ENCODE peak calls at places on chromosomes 1 and 21, in four cellular contexts. H is stomach, J is upper lobe of left lung, F is suprapubic skin. R is an unnamed sample. For H3K27me3, the result is how much of the 10 kb centered on the place peaks cover.

GRCh38 chr1:201361652-201362504 is 15.6 kb downstream of the TNNT2 start:
- DNase-seq in H (no peak), J (peak), F (peak), R (peak)

GRCh38 chr1:3914331-3914851 is 14.3 kb upstream of the C1orf174 start:
- DNase-seq in H (no peak), J (no peak), F (no peak), R (no peak)

GRCh38 chr21:37710555-37711293 is 205.5 kb downstream of the KCNJ6 start:
- DNase-seq in J (no peak), F (no peak), H (no peak), R (no peak)

GRCh38 chr1:109768335-109768650 is 4.6 kb upstream of the EPS8L3 start:
- DNase-seq in H (peak), F (peak), J (peak), R (peak)

GRCh38 chr1:151756291-151756690 is 7.0 kb downstream of the MRPL9 start:
- DNase-seq in J (no peak), H (no peak), F (no peak), R (no peak)

GRCh38 chr1:75097686-75098085 is 36.5 kb upstream of the LHX8 start:
- DNase-seq in J (no peak), F (no peak), H (no peak), R (no peak)

GRCh38 chr1:218796773-218797172 is 376.9 kb upstream of the LYPLAL1 start:
- DNase-seq in H (no peak), F (no peak), J (no peak), R (no peak)

GRCh38 chr1:60425528-60425927 is 352.0 kb upstream of the C1orf87 start:
- DNase-seq in H (no peak), J (no peak), F (no peak), R (no peak)

GRCh38 chr1:58968360-58968952 is 184.6 kb upstream of the JUN start:
- DNase-seq in F (peak), H (peak), J (peak), R (peak)

GRCh38 chr1:152141971-152142584 is 16.9 kb downstream of the RPTN start:
- DNase-seq in H (peak), F (peak), J (peak), R (peak)

GRCh38 chr1:181152892-181153633 is 64.6 kb downstream of the IER5 start:
- DNase-seq in F (peak), H (peak), J (peak), R (peak)

GRCh38 chr1:213989071-213989739 is 1.4 kb downstream of the PROX1 start:
- DNase-seq in H (no peak), F (no peak), J (no peak), R (peak)

GRCh38 chr1:75625795-75626194 is 14.9 kb upstream of the SLC44A5 start:
- DNase-seq in J (no peak), F (no peak), H (no peak), R (no peak)

GRCh38 chr21:43712268-43712942 is 6.5 kb upstream of the PDXK start:
- DNase-seq in F (no peak), H (peak), J (peak), R (no peak)
- TF ChIP-seq EP300 in F (no peak), H (no peak), J (no peak), R (no peak)

DNA sequence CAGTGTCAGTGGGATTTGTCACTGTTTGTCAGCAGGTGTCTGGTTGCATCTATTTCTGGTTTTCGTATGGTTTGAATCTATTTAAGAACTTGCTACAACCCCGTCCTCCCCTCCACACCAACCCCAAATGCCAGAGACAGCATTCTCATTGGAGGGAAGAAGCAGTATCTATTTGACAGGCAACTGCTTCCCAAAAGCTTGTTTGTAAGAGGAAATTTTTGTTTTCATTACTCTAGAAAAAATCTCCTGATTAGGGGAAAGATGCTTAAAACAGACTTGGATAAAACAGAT is 54.4 kb downstream of the NR5A2 start:
- DNase-seq in F (no peak), J (no peak), H (no peak), R (no peak)
- H3K27me3 ChIP-seq in F (under half), J (under half), H (under half), R (under half)

GRCh38 chr1:230879781-230880180 is 11.5 kb upstream of the C1orf198 start:
- DNase-seq in J (no peak), F (no peak), H (no peak), R (no peak)
- H3K4me3 ChIP-seq in J (no peak), F (no peak), H (no peak), R (no peak)

DNA sequence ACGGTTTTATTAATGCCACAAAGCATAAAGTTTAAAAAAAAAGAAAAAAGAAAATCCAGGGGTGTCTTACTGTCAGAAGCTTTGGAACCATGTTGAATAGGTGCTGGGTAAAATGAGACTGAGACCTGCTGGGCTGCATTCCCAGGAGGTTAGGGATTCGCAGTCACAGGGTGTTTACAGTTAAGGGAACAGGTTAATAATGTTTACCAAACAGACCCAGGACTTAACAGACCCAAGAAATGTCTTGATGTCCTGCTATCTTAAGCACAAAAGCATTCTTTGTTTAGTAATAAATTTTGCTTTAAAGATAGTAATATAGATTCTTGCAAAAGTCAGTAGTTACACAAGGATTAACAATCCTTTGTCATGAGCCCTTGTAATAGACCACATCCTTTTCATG is 54.7 kb downstream of the OLFML3 start:
- DNase-seq in H (no peak), J (no peak), F (no peak), R (no peak)
- TF ChIP-seq EP300 in H (no peak), J (no peak), F (no peak), R (no peak)

DNA sequence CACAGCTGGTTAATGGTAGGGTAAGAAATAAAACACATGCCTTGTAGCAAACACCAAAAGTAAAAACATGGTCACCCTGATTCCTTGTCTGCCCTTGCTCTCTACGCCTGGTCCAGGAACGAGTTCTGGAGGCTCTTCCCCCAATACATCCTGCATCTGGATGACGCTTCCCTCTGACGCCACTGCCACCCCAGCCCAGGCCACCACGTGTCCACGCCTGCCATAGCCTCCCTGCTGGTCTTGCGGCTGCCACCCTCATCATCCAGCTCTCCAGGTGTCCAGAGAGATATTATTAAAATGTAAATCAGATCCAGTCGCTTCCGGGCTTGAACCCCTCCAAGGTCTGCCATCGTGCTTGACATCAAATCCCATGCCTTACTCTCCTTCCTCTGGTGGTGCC is 39.3 kb downstream of the IGSF21 start:
- DNase-seq in F (no peak), H (no peak), J (no peak), R (no peak)
- H3K27me3 ChIP-seq in F (under half), H (under half), J (under half), R (under half)

R was measured in ovary.